ENCODE peak calls at places on chromosome 9, in nine cellular contexts. U is Panc1, F is upper lobe of right lung, L is transverse colon, S is heart left ventricle, T is A549, V is adrenal gland, B is fibroblast of lung, J is thyroid gland. R is an unnamed sample. For H3K4me1, the result is how much of the 10 kb centered on the place peaks cover.

GRCh38 chr9:12765399-12765798 is 9.4 kb upstream of the LURAP1L start:
- DNase-seq in T (no peak), J (no peak), F (no peak), S (no peak), V (no peak), L (no peak), B (no peak), U (no peak), R (no peak)

GRCh38 chr9:84917366-84918063 is 248.0 kb downstream of the NTRK2 start:
- DNase-seq in B (no peak), F (no peak), L (peak), U (no peak), T (no peak), J (peak), V (no peak), S (no peak), R (no peak)

GRCh38 chr9:136081113-136081825 is 13.8 kb downstream of the NACC2 start:
- DNase-seq in T (no peak), U (no peak), B (no peak), V (no peak), J (peak), F (no peak), S (peak), L (no peak), R (no peak)

GRCh38 chr9:108272350-108272899 is 583.4 kb downstream of the ACTL7B start:
- DNase-seq in T (peak), J (peak), U (no peak), B (peak), F (peak), V (peak), S (peak), L (peak), R (peak)

GRCh38 chr9:99071313-99072039 is 33.4 kb upstream of the TGFBR1 start:
- DNase-seq in B (peak), J (no peak), T (no peak), U (no peak), S (no peak), L (no peak), V (no peak), F (no peak), R (no peak)

GRCh38 chr9:91711755-91712591 is 238.1 kb downstream of the ROR2 start:
- DNase-seq in F (no peak), V (no peak), T (no peak), J (no peak), S (no peak), U (no peak), B (peak), L (peak), R (no peak)

GRCh38 chr9:93510041-93510440 is 56.7 kb upstream of the FAM120AOS start:
- DNase-seq in B (no peak), U (no peak), F (no peak), S (no peak), T (no peak), V (no peak), J (no peak), L (no peak), R (no peak)

GRCh38 chr9:132114102-132114707 is 34.5 kb upstream of the MED27 start:
- DNase-seq in S (peak), U (no peak), T (peak), V (peak), F (peak), B (peak), L (peak), J (peak), R (peak)

GRCh38 chr9:37992924-37993349 is 76.1 kb downstream of the SHB start:
- DNase-seq in L (no peak), V (no peak), S (peak), B (no peak), J (no peak), T (no peak), U (no peak), F (no peak), R (no peak)

GRCh38 chr9:20848490-20848889 is 164.4 kb downstream of the FOCAD start:
- DNase-seq in S (no peak), J (no peak), T (no peak), U (no peak), L (no peak), F (no peak), V (no peak), B (peak), R (no peak)

GRCh38 chr9:89452561-89452960 is 45.4 kb downstream of the SEMA4D start:
- DNase-seq in U (no peak), L (no peak), V (no peak), S (no peak), F (no peak), T (no peak), J (no peak), B (no peak), R (no peak)

GRCh38 chr9:115144706-115145105 is 26.7 kb upstream of the TNC start:
- DNase-seq in F (no peak), V (no peak), S (no peak), U (no peak), J (no peak), L (no peak), T (no peak), B (peak), R (no peak)

GRCh38 chr9:27861887-27862286 is 288.6 kb upstream of the C9orf72 start:
- DNase-seq in T (no peak), V (no peak), U (no peak), J (no peak), F (no peak), S (no peak), L (no peak), B (peak), R (no peak)

GRCh38 chr9:12680341-12680740 is 12.8 kb upstream of the TYRP1 start:
- DNase-seq in J (no peak), U (no peak), V (no peak), L (no peak), S (no peak), B (peak), F (no peak), T (no peak), R (no peak)

GRCh38 chr9:121189660-121190059 is 12.0 kb downstream of the RAB14 start:
- DNase-seq in L (no peak), J (no peak), S (no peak), U (no peak), B (no peak), F (no peak), V (no peak), T (no peak), R (no peak)

GRCh38 chr9:82223442-82223841 is 234.9 kb downstream of the SPATA31D1 start:
- DNase-seq in S (no peak), L (no peak), U (no peak), F (no peak), T (no peak), J (no peak), B (peak), V (no peak), R (no peak)

GRCh38 chr9:124506931-124507879 is at the start of gene NR5A1:
- DNase-seq in U (no peak), L (no peak), V (peak), J (no peak), T (no peak), S (no peak), F (no peak), B (no peak), R (no peak)

GRCh38 chr9:8738953-8739352 is 939.4 kb upstream of the DMAC1 start:
- DNase-seq in S (no peak), B (no peak), U (no peak), F (no peak), J (no peak), L (no peak), V (no peak), T (no peak), R (no peak)

GRCh38 chr9:25205285-25205684 is 473.0 kb downstream of the TUSC1 start:
- DNase-seq in J (no peak), L (no peak), U (no peak), S (no peak), V (no peak), T (no peak), B (no peak), F (no peak), R (no peak)

GRCh38 chr9:21557428-21557768 is 75.3 kb upstream of the IFNE start:
- DNase-seq in S (no peak), F (no peak), J (no peak), B (no peak), L (no peak), T (no peak), U (no peak), V (no peak), R (no peak)

GRCh38 chr9:124011460-124012301 is at the start of gene LHX2:
- DNase-seq in S (peak), F (no peak), V (peak), B (peak), T (peak), U (no peak), L (peak), J (peak), R (peak)

GRCh38 chr9:71691036-71691435 is 77.3 kb downstream of the CEMIP2 start:
- DNase-seq in T (no peak), U (no peak), S (no peak), J (no peak), L (no peak), F (no peak), V (no peak), B (no peak), R (no peak)

GRCh38 chr9:124037790-124038189 is 26.2 kb downstream of the LHX2 start:
- DNase-seq in U (no peak), F (peak), S (no peak), L (no peak), T (no peak), B (no peak), J (no peak), V (no peak), R (peak)

GRCh38 chr9:135632823-135633222 is 6.5 kb downstream of the GLT6D1 start:
- DNase-seq in B (no peak), L (no peak), S (no peak), U (no peak), J (no peak), T (no peak), V (no peak), F (no peak), R (no peak)

GRCh38 chr9:123685489-123686083 is 244.3 kb downstream of the DENND1A start:
- DNase-seq in U (no peak), T (no peak), B (no peak), J (no peak), L (no peak), V (no peak), F (no peak), S (no peak), R (no peak)

GRCh38 chr9:69120380-69121154 is 53.5 kb upstream of the TJP2 start:
- DNase-seq in J (peak), V (peak), T (peak), B (peak), S (no peak), U (no peak), L (peak), F (peak), R (peak)

GRCh38 chr9:110129460-110129859 is 78.5 kb downstream of the C9orf152 start:
- DNase-seq in V (no peak), T (no peak), J (no peak), S (no peak), L (no peak), U (no peak), F (no peak), B (no peak), R (no peak)
- H3K4me1 ChIP-seq in V (under half), T (half or more), J (half or more), S (half or more), L (under half), U (under half), F (half or more), B (half or more), R (half or more)

GRCh38 chr9:133437753-133438531 is 15.8 kb downstream of the ADAMTS13 start:
- DNase-seq in V (no peak), S (no peak), T (no peak), J (no peak), L (no peak), U (no peak), F (no peak), B (no peak), R (peak)
- TF ChIP-seq CTCF in V (no peak), S (no peak), T (peak), J (no peak), L (no peak), U (no peak), F (no peak), B (no peak), R (peak)

DNA sequence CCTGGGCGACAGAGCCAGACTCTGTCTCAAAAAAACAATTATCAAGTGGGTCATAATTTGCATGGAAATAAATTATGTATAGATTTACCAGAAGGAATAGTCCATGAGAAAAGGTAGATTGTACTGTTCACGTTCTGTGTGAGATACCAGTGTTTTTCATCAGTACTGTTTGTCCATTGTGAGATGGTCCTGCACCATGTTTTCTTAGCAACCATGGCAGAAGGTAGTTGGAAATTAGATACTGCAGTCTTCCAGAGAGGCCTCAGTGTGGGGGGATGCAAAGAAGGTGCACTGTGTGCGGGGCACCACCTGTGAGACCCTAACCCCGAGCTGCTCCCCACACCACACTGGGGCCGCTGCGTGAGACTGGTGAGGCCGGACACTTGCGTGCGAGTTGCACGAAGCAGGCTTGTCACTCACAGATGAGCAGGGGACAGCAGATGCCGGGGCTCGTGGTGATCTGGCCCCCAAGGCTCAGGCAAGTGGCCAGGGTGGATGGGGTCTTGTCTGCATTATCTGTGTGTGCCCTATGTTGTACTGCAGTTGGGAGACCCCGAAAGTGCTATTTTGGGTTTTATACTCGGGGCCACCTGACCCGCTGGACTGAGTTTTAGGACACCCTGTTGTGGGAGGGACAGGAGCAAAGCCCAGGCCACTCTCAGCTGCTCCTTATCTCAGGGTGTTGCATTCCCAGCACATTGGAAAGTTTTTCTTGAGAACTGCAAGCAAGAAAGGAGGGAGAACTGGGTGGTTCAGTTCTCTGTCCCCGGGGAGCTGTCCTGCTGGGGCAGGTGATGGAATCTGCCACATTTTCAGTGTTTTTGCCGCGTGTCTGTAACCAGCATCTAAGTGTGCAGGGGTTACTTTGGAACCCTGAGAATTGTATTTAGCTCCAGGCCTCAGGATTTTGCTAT is 61.9 kb downstream of the EHMT1 start:
- DNase-seq in J (peak), U (no peak), S (no peak), B (no peak), T (no peak), V (no peak), L (no peak), F (no peak), R (peak)
- H3K4me1 ChIP-seq in J (under half), U (under half), S (under half), B (under half), T (under half), V (under half), L (under half), F (under half), R (under half)

DNA sequence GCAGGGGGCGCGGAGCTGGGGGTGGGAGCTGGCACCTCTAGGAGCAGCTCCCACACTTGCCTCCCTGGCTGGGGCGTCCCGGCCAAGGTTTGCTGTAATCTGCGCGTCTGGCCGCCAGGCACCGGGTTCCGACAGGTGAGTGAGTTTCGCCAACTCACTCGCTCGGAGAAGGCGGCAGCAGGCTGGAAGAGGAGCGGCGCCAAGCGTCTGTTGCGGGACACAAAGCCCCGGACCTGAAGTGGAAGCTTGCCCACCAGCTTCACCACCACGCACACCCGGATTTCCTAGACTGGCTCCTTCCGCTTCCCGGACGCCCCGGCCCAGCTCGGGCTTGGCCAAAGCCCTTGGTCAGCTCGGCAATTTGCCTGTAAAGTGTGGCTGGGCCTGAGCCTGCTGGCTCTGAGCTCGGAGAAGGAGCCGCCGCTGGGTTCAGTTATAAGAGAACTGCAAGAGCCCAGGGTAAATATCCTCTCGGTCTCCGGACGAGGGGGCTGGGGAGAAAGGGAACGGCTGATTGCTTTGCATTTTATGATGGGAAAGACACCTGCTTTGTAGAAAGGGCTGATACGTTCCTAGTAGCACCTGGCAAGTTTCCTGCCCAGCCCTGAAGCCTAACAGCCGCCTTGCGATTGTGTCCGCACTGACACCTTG is 461 bp upstream of the GNA14 start:
- DNase-seq in U (no peak), F (peak), V (peak), B (peak), J (peak), L (peak), T (no peak), S (peak), R (peak)
- TF ChIP-seq CTCF in U (no peak), F (no peak), V (no peak), B (no peak), J (peak), L (no peak), T (no peak), S (no peak), R (no peak)

GRCh38 chr9:125744616-125745387 is 2.4 kb upstream of the PBX3 start:
- DNase-seq in T (no peak), S (no peak), F (no peak), U (no peak), V (no peak), B (peak), L (no peak), J (no peak), R (no peak)
- H3K4me1 ChIP-seq in T (under half), S (under half), F (under half), U (under half), V (under half), B (under half), L (under half), J (under half), R (under half)

GRCh38 chr9:6414291-6414690 is 1.3 kb downstream of the UHRF2 start:
- DNase-seq in B (peak), T (no peak), F (no peak), S (no peak), J (peak), L (no peak), V (no peak), U (no peak), R (no peak)

GRCh38 chr9:6412572-6413364 is at the start of gene UHRF2:
- DNase-seq in B (peak), S (peak), V (peak), F (peak), T (peak), L (peak), U (peak), J (peak), R (peak)

GRCh38 chr9:6410653-6411052 is 2.3 kb upstream of the UHRF2 start:
- DNase-seq in L (no peak), F (no peak), B (no peak), V (no peak), U (no peak), J (no peak), T (no peak), S (no peak), R (no peak)

GRCh38 chr9:6415266-6415665 is 2.3 kb downstream of the UHRF2 start:
- DNase-seq in B (peak), F (no peak), V (no peak), U (no peak), T (no peak), L (no peak), J (no peak), S (no peak), R (no peak)

DNA sequence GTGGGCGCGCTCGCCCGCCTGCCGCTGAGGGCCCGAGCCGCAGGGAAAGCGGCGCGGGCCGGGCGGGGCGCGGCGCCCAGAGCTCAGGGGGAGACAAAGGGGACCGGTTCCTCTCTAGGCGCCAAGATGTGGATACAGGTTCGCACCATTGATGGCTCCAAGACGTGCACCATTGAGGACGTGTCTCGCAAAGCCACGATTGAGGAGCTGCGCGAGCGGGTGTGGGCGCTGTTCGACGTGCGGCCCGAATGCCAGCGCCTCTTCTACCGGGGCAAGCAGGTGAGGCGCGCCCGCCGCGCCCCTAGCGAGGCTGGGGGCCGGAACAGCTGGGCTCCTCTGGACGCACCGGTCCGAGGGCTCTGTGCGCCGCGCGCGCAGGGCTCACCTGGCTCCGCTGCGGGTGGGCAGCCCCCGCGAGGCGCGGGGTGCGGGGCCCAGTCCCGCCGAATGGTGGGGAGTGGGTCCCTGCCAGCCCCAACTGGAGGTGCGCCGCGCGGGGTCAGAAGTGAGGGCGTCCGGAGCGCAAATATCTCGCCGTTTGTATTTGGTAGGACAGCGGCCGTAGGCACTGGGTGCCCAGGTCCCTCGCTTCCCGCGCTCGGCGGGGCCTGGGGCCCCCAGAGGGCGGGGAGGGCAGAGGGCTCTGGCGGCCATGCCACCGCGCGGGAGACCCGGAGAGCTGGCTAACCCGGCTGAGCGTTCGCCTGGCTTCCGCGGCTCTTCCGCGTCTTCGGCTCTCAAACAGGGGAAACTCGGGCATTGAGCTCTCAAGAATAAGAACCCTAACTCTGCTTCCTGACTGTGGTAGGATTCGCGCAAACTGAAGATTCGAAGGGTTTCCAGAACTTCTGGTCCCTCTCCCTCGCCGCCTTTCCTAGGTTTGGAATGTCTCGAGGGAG is 615 bp downstream of the UHRF2 start:
- DNase-seq in L (peak), T (no peak), U (no peak), B (no peak), S (peak), V (peak), F (peak), J (peak), R (peak)
- TF ChIP-seq CTCF in L (no peak), T (no peak), U (no peak), B (no peak), S (no peak), V (no peak), F (no peak), J (no peak), R (no peak)